ENCODE peak calls at places on chromosomes 3 and 15, in seven cellular contexts. G is MM.1S, N is endodermal cell, Q is fibroblast of lung, C is transverse colon, B is ovary, V is HL-60. D is an unnamed sample.

GRCh38 chr15:69997701-69998273 is 99.9 kb downstream of the TLE3 start:
- DNase-seq in G (no peak), N (no peak), Q (peak), C (peak), B (no peak), V (peak), D (peak)

GRCh38 chr3:100605358-100605757 is 4.0 kb upstream of the ADGRG7 start:
- DNase-seq in G (no peak), N (no peak), Q (no peak), C (no peak), B (no peak), V (no peak), D (no peak)

GRCh38 chr3:24494616-24495333 is at the start of gene THRB:
- DNase-seq in G (peak), N (peak), Q (peak), C (peak), B (peak), V (peak), D (peak)

GRCh38 chr15:78702609-78703332 is 61.8 kb upstream of the CHRNB4 start:
- DNase-seq in G (no peak), N (no peak), Q (no peak), C (no peak), B (no peak), V (no peak), D (no peak)

GRCh38 chr3:138673641-138674040 is 65.1 kb downstream of the FAIM start:
- DNase-seq in G (no peak), N (peak), Q (peak), C (no peak), B (no peak), V (no peak), D (no peak)

GRCh38 chr15:60395276-60396011 is 2.3 kb downstream of the ANXA2 start:
- DNase-seq in G (no peak), N (no peak), Q (no peak), C (no peak), B (no peak), V (peak), D (no peak)

GRCh38 chr15:65414841-65415621 is 7.7 kb downstream of the IGDCC4 start:
- DNase-seq in G (no peak), N (peak), Q (peak), C (no peak), B (peak), V (no peak), D (peak)

GRCh38 chr15:29126821-29127461 is 142.7 kb downstream of the NSMCE3 start:
- DNase-seq in G (no peak), N (peak), Q (no peak), C (no peak), B (no peak), V (no peak), D (no peak)

GRCh38 chr3:170180107-170180951 is 1.2 kb downstream of the PHC3 start:
- DNase-seq in G (peak), N (no peak), Q (peak), C (no peak), B (no peak), V (peak), D (no peak)

GRCh38 chr3:187906922-187907321 is 161.7 kb upstream of the BCL6 start:
- DNase-seq in G (no peak), N (no peak), Q (no peak), C (no peak), B (no peak), V (no peak), D (no peak)

GRCh38 chr3:99909714-99910508 is 92.2 kb downstream of the CMSS1 start:
- DNase-seq in G (no peak), N (no peak), Q (peak), C (no peak), B (no peak), V (no peak), D (no peak)

GRCh38 chr3:10187295-10187876 is 22.7 kb downstream of the IRAK2 start:
- DNase-seq in G (no peak), N (no peak), Q (no peak), C (no peak), B (no peak), V (no peak), D (no peak)

DNA sequence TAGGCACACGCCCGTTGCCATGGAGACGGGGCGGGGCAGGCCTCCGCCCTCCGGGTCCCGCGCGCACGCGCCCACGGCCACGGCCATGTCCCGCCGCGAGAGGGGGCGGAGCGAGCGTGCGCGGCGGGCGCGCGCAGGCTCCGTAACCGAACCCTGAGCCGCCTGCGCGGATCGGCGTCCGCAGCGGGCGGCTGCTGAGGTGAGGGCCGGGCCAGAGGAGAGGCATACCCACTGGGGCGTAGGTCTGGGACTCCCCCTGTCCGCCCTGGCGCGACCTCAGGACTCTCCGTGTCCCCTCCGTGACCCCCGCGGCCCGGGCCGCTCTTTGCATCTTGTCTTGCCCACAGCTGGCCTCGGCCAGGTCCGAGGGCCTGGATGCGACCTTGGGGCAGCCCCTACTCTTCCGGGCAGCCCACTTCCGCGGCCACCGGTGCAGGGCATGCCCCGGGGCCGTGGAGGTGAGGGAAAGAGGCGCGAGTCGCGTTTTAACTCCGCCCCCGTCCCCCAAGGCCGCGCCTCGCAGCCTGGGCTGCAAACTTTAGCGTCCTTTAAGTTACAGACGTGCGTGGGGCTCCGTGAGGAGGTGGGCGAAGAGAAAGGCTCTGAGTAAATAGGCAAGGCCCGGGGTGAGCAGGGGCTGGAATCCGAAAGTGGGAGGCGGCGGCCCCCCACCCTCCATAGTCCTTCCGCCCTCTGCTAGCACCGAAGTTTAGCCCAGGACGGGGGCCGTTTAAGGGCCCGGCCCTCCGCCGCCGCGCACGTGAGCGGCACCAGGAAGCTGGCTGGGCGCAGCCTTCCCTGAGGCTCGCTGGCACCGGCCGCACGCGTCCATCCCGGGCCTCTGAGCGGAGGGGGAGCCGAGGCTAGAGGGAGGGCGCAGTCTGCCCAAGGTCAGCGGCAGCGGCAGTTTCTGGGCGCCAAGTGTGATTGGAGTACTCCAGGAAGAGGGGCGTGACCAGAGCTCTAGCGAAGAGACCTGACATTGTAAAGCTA is at the start of gene TEX264:
- DNase-seq in G (peak), N (peak), Q (peak), C (peak), B (peak), V (peak), D (peak)
- H3K27ac ChIP-seq in G (peak), N (no peak), Q (peak), C (peak), B (peak), V (peak), D (peak)

GRCh38 chr3:193790086-193790990 is 197.3 kb downstream of the OPA1 start:
- DNase-seq in G (no peak), N (peak), Q (no peak), C (no peak), B (no peak), V (no peak), D (peak)
- H3K27ac ChIP-seq in G (no peak), N (no peak), Q (no peak), C (no peak), B (no peak), V (no peak), D (no peak)

GRCh38 chr3:51966486-51966885 is 768 bp downstream of the PCBP4 start:
- DNase-seq in G (no peak), N (no peak), Q (no peak), C (no peak), B (no peak), V (no peak), D (no peak)

GRCh38 chr3:51966941-51967383 is 292 bp downstream of the PCBP4 start:
- DNase-seq in G (no peak), N (no peak), Q (no peak), C (no peak), B (no peak), V (no peak), D (peak)

GRCh38 chr3:51967384-51968174 is at the start of gene PCBP4:
- DNase-seq in G (peak), N (peak), Q (peak), C (peak), B (peak), V (no peak), D (peak)

GRCh38 chr3:51964521-51964920 is 2.7 kb downstream of the PCBP4 start:
- DNase-seq in G (no peak), N (peak), Q (no peak), C (no peak), B (no peak), V (no peak), D (no peak)

GRCh38 chr3:51966016-51966415 is 1.2 kb downstream of the PCBP4 start:
- DNase-seq in G (no peak), N (no peak), Q (no peak), C (no peak), B (no peak), V (no peak), D (no peak)
- H3K27ac ChIP-seq in G (no peak), N (no peak), Q (no peak), C (peak), B (no peak), V (no peak), D (no peak)

DNA sequence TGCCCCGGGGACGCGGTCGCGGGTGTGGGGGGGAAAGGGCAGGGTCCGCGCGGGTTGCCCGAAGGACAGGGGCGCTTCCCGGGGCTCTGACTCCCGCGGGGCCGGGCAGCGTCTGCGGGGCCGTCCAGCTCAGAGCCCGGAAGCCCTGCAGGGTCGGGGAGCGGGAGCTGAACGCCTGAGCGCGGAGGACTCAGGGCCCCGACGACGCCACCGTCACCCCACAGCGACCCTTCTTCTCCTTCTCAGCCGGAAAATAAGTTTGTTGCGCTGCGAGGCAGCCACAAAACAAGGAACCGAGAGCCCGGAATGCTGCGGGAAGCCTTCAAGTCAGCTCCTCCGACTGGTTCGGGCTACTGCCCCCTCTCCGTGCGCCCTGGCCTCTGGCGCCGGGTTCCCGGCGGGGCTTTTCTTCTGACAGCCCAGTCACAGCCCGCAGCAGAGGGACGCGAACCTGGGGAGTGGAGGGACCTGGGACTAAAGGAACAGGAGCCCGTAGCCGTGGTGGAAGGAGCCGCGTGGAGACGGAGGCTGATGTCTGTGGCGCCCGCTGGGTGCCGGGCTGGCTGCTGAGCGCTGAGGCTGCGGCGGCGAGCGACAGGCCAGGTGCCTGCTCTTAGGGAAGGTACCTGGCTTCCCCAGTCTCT is 484 bp downstream of the CNTN4 start:
- DNase-seq in G (no peak), N (peak), Q (no peak), C (peak), B (no peak), V (no peak), D (peak)
- H3K27ac ChIP-seq in G (no peak), N (no peak), Q (no peak), C (peak), B (no peak), V (no peak), D (peak)

DNA sequence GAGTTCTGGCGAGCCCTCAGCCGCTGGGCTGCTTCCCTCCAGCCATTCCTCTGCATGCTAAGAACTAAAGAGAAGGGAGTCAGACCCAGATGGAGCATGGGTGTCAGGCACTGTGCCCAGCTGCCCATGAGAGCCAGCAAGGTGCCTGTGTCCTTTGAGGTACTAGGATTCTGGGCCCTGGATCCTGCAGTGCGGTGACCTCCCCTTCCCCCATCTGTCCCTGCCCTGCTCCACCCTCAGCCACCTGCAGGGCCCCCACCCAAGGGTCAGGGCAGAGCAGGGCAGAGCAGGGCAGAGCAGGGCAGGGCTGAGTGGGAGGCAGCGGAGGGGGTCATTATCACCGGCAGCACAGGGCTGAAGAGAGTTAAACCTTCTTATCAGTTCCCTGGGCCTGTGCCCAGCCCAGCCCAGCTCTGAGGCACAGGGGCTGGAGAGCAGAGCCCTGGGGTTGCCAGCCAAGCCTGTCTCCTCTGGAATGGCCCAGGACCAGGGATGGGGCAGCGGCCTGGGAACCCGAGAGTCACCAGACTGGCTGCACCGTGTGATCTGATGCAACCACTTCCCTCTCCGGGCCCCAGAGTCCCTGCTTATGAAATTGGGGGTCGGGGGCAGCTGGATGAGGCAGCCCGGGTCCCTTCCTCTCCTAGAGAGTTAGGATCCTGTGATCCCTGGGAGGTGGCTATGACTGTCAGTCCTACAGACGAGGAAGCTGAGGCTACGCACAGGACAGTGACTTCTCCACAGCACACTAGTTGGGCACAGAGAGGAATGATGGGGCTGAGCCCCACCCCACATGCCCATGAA is 17.3 kb downstream of the ZDHHC19 start:
- DNase-seq in G (no peak), N (no peak), Q (no peak), C (peak), B (no peak), V (peak), D (peak)
- H3K27ac ChIP-seq in G (no peak), N (no peak), Q (no peak), C (peak), B (peak), V (peak), D (no peak)

D was measured in body of pancreas.